ENCODE peak calls at places on chromosomes 5 and 9, in four cellular contexts. One of them, this sample, is unnamed.

GRCh38 chr9:227882-228281 is 13.2 kb downstream of the DOCK8 start:
- DNase-seq in hepatocyte: no peak
- DNase-seq in heart left ventricle: no peak
- DNase-seq in RWPE1: no peak
- DNase-seq in this sample: no peak

GRCh38 chr9:104091708-104092107 is 2.4 kb upstream of the SMC2 start:
- DNase-seq in heart left ventricle: peak; percentile 35
- DNase-seq in RWPE1: no peak
- DNase-seq in hepatocyte: no peak
- DNase-seq in this sample: no peak

GRCh38 chr9:71743217-71743705 is 25.1 kb downstream of the CEMIP2 start:
- DNase-seq in RWPE1: no peak
- DNase-seq in heart left ventricle: no peak
- DNase-seq in hepatocyte: no peak
- DNase-seq in this sample: peak; percentile 78

GRCh38 chr5:146778795-146779579 is 99.6 kb downstream of the PPP2R2B start:
- DNase-seq in heart left ventricle: no peak
- DNase-seq in hepatocyte: no peak
- DNase-seq in RWPE1: no peak
- DNase-seq in this sample: no peak

GRCh38 chr5:144207875-144208444 is 37.3 kb downstream of the KCTD16 start:
- DNase-seq in hepatocyte: no peak
- DNase-seq in RWPE1: no peak
- DNase-seq in heart left ventricle: no peak
- DNase-seq in this sample: no peak

GRCh38 chr9:100072805-100073204 is 26.0 kb downstream of the ERP44 start:
- DNase-seq in hepatocyte: no peak
- DNase-seq in RWPE1: no peak
- DNase-seq in heart left ventricle: no peak
- DNase-seq in this sample: no peak

GRCh38 chr5:81995407-81995806 is 23.6 kb downstream of the ATG10 start:
- DNase-seq in heart left ventricle: no peak
- DNase-seq in hepatocyte: no peak
- DNase-seq in RWPE1: no peak
- DNase-seq in this sample: no peak

GRCh38 chr5:107514305-107514704 is 156.4 kb downstream of the EFNA5 start:
- DNase-seq in heart left ventricle: no peak
- DNase-seq in RWPE1: peak; percentile 26
- DNase-seq in hepatocyte: no peak
- DNase-seq in this sample: peak; percentile 54

GRCh38 chr9:103942652-103943051 is 151.5 kb upstream of the SMC2 start:
- DNase-seq in RWPE1: no peak
- DNase-seq in heart left ventricle: no peak
- DNase-seq in hepatocyte: no peak
- DNase-seq in this sample: no peak

GRCh38 chr5:71865202-71865601 is 146.1 kb downstream of the CARTPT start:
- DNase-seq in RWPE1: peak; percentile 82
- DNase-seq in heart left ventricle: no peak
- DNase-seq in hepatocyte: peak; percentile 49
- DNase-seq in this sample: peak; percentile 91

GRCh38 chr5:107272954-107273353 is 397.8 kb downstream of the EFNA5 start:
- DNase-seq in heart left ventricle: no peak
- DNase-seq in RWPE1: no peak
- DNase-seq in hepatocyte: no peak
- DNase-seq in this sample: no peak

GRCh38 chr5:42487077-42487476 is 63.8 kb downstream of the GHR start:
- DNase-seq in RWPE1: no peak
- DNase-seq in hepatocyte: no peak
- DNase-seq in heart left ventricle: no peak
- DNase-seq in this sample: no peak

GRCh38 chr5:153460421-153460820 is 30.0 kb upstream of the GRIA1 start:
- DNase-seq in RWPE1: no peak
- DNase-seq in hepatocyte: no peak
- DNase-seq in heart left ventricle: no peak
- DNase-seq in this sample: no peak

GRCh38 chr5:139461698-139462097 is 845 bp downstream of the ECSCR start:
- DNase-seq in heart left ventricle: no peak
- DNase-seq in hepatocyte: no peak
- DNase-seq in RWPE1: no peak
- DNase-seq in this sample: no peak

GRCh38 chr5:150350524-150351344 is 6.8 kb upstream of the TCOF1 start:
- DNase-seq in heart left ventricle: peak; percentile 77
- DNase-seq in hepatocyte: peak; percentile 86
- DNase-seq in RWPE1: peak; percentile 93
- DNase-seq in this sample: peak; percentile 91

GRCh38 chr5:75668988-75669760 is 48.1 kb downstream of the POC5 start:
- DNase-seq in heart left ventricle: peak; percentile 41
- DNase-seq in RWPE1: peak; percentile 30
- DNase-seq in hepatocyte: peak; percentile 52
- DNase-seq in this sample: peak; percentile 51

GRCh38 chr9:123336959-123337358 is 19.0 kb upstream of the CRB2 start:
- DNase-seq in heart left ventricle: no peak
- DNase-seq in RWPE1: no peak
- DNase-seq in hepatocyte: no peak
- DNase-seq in this sample: no peak

GRCh38 chr5:95759005-95759404 is 27.9 kb downstream of the RHOBTB3 start:
- DNase-seq in hepatocyte: peak; percentile 24
- DNase-seq in RWPE1: no peak
- DNase-seq in heart left ventricle: no peak
- DNase-seq in this sample: no peak

GRCh38 chr9:131394464-131395026 is 659 bp downstream of the PRRC2B start:
- DNase-seq in hepatocyte: peak; percentile 77
- DNase-seq in heart left ventricle: peak; percentile 60
- DNase-seq in RWPE1: peak; percentile 63
- DNase-seq in this sample: no peak

GRCh38 chr9:70537084-70537483 is 122.6 kb upstream of the KLF9 start:
- DNase-seq in hepatocyte: no peak
- DNase-seq in RWPE1: no peak
- DNase-seq in heart left ventricle: no peak
- DNase-seq in this sample: no peak

GRCh38 chr5:170434953-170435605 is 45.9 kb upstream of the KCNMB1 start:
- DNase-seq in RWPE1: peak; percentile 78
- DNase-seq in hepatocyte: peak; percentile 80
- DNase-seq in heart left ventricle: peak; percentile 48
- DNase-seq in this sample: peak; percentile 74

GRCh38 chr9:114263853-114264510 is 58.9 kb upstream of the ORM1 start:
- DNase-seq in hepatocyte: no peak
- DNase-seq in RWPE1: no peak
- DNase-seq in heart left ventricle: no peak
- DNase-seq in this sample: no peak
- TF ChIP-seq CTCF in hepatocyte: peak; percentile 31
- TF ChIP-seq CTCF in RWPE1: no peak
- TF ChIP-seq CTCF in heart left ventricle: peak; percentile 40
- TF ChIP-seq CTCF in this sample: no peak

GRCh38 chr5:176461349-176461748 is 13.2 kb downstream of the FAF2 start:
- DNase-seq in heart left ventricle: no peak
- DNase-seq in RWPE1: no peak
- DNase-seq in hepatocyte: no peak
- DNase-seq in this sample: no peak
- TF ChIP-seq CTCF in heart left ventricle: no peak
- TF ChIP-seq CTCF in RWPE1: no peak
- TF ChIP-seq CTCF in hepatocyte: no peak
- TF ChIP-seq CTCF in this sample: no peak

GRCh38 chr9:86275962-86276361 is 6.4 kb downstream of the ISCA1 start:
- DNase-seq in heart left ventricle: no peak
- DNase-seq in hepatocyte: no peak
- DNase-seq in RWPE1: no peak
- DNase-seq in this sample: peak; percentile 7
- TF ChIP-seq CTCF in heart left ventricle: no peak
- TF ChIP-seq CTCF in hepatocyte: peak; percentile 25
- TF ChIP-seq CTCF in RWPE1: no peak
- TF ChIP-seq CTCF in this sample: peak; percentile 6

GRCh38 chr5:80114856-80115255 is 79.7 kb downstream of the THBS4 start:
- DNase-seq in heart left ventricle: no peak
- DNase-seq in hepatocyte: no peak
- DNase-seq in RWPE1: no peak
- DNase-seq in this sample: peak; percentile 16
- TF ChIP-seq CTCF in heart left ventricle: no peak
- TF ChIP-seq CTCF in hepatocyte: no peak
- TF ChIP-seq CTCF in RWPE1: no peak
- TF ChIP-seq CTCF in this sample: no peak

GRCh38 chr9:19967567-19968459 is 179.0 kb upstream of the SLC24A2 start:
- DNase-seq in hepatocyte: no peak
- DNase-seq in heart left ventricle: no peak
- DNase-seq in RWPE1: no peak
- DNase-seq in this sample: no peak
- TF ChIP-seq CTCF in hepatocyte: no peak
- TF ChIP-seq CTCF in heart left ventricle: no peak
- TF ChIP-seq CTCF in RWPE1: no peak
- TF ChIP-seq CTCF in this sample: no peak

DNA sequence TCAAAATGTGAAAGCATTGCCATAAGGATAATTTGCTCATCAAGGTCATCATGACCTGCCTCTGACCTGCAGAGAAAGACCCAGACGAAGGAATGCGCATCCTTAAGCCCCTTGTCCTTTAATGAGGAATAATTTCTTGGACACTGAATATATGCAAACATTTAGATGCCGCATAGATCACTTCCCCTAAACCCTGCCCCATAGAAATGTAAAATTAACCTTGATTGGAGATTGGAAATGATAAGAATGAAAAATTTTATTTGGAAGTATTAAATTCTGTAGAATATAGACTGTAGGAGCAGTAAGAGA is 233.1 kb downstream of the ARHGAP26 start:
- DNase-seq in heart left ventricle: no peak
- DNase-seq in hepatocyte: no peak
- DNase-seq in RWPE1: no peak
- DNase-seq in this sample: no peak
- TF ChIP-seq CTCF in heart left ventricle: no peak
- TF ChIP-seq CTCF in hepatocyte: no peak
- TF ChIP-seq CTCF in RWPE1: peak; percentile 18
- TF ChIP-seq CTCF in this sample: no peak

DNA sequence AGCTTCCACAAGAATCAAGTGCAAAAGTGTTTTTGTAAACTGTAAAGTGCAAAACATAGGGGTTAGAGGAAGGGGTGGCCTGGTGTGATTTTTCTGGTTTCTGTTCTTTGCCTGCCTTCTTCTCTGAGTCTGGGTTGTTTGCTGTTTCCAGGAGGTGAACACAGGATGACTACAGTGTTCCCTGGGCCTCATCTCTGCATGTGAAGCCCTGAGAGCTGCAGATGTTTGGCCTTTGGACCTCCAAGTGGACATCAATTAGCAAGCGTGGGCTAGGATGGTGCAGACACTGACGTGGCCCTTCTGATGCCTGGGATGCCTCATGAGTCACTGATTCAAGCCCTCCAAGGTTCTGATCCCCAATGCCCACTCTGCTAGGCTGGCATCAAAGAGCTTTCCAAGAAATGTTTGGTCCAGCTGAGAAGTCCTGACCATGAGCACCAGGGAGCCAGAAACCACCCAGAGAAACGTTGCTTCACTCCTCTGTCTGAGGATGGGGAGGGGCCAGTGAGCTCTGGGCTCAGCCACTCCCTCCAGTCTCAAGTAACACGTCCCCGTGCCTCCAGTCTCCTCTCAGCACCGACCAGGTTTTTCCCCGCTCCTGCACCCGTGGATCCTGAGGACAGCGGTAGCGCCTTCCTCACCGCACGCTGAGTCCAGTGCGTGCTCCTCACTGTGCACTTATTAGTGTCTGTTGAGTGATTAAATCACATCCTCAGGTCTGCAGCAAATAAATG is 7.6 kb downstream of the IL9 start:
- DNase-seq in RWPE1: no peak
- DNase-seq in heart left ventricle: no peak
- DNase-seq in hepatocyte: peak; percentile 71
- DNase-seq in this sample: peak; percentile 75
- TF ChIP-seq CTCF in RWPE1: no peak
- TF ChIP-seq CTCF in heart left ventricle: no peak
- TF ChIP-seq CTCF in hepatocyte: no peak
- TF ChIP-seq CTCF in this sample: no peak

GRCh38 chr5:40735609-40736008 is 20.2 kb downstream of the TTC33 start:
- DNase-seq in heart left ventricle: no peak
- DNase-seq in hepatocyte: no peak
- DNase-seq in RWPE1: no peak
- DNase-seq in this sample: no peak

GRCh38 chr5:40733842-40734563 is 21.8 kb downstream of the TTC33 start:
- DNase-seq in heart left ventricle: no peak
- DNase-seq in hepatocyte: peak; percentile 42
- DNase-seq in RWPE1: no peak
- DNase-seq in this sample: no peak

GRCh38 chr5:40738502-40738901 is 17.3 kb downstream of the TTC33 start:
- DNase-seq in hepatocyte: no peak
- DNase-seq in heart left ventricle: no peak
- DNase-seq in RWPE1: no peak
- DNase-seq in this sample: no peak

GRCh38 chr5:40734986-40735385 is 20.8 kb downstream of the TTC33 start:
- DNase-seq in RWPE1: no peak
- DNase-seq in heart left ventricle: no peak
- DNase-seq in hepatocyte: no peak
- DNase-seq in this sample: no peak

DNA sequence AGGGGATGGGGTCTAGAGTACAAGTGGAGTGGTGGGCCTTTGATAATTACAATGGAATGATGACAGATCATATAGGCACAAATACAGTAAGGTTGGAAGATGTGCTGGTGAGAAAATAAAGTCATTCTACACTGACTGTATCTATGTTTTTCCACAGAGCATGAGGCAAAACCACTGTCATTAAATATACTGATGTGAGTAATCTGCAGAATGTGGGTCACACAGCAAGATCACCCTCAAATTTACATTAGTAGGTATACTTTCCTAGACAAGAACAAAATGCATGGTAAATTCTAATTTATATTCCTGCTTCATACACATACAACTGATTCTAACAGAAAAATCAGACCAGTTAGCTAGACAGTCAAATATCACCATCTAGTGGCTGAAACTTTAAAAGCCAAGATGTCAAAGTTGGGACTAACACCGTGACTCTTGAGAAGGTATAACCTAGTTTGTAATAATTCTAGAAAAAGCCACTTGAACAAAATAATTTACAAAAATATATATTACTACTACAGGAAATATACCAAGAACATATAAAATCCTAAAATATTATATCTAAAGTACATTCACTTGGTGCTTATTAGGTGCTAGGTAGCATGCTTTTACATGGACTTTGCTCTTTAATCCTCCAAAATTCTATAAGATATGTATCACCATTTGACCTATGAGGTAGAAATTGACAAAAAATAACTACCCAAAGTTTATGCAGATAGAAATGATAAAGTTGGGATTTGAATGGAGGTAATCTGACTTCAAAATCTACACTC is 19.5 kb downstream of the TTC33 start:
- DNase-seq in hepatocyte: peak; percentile 57
- DNase-seq in RWPE1: peak; percentile 56
- DNase-seq in heart left ventricle: no peak
- DNase-seq in this sample: peak; percentile 66
- TF ChIP-seq CTCF in hepatocyte: peak; percentile 77
- TF ChIP-seq CTCF in RWPE1: peak; percentile 87
- TF ChIP-seq CTCF in heart left ventricle: peak; percentile 68
- TF ChIP-seq CTCF in this sample: peak; percentile 71

GRCh38 chr5:97549496-97549895 is 366.4 kb upstream of the RIOK2 start:
- DNase-seq in RWPE1: peak; percentile 36
- DNase-seq in hepatocyte: no peak
- DNase-seq in heart left ventricle: no peak
- DNase-seq in this sample: peak; percentile 28
- TF ChIP-seq CTCF in RWPE1: no peak
- TF ChIP-seq CTCF in hepatocyte: no peak
- TF ChIP-seq CTCF in heart left ventricle: no peak
- TF ChIP-seq CTCF in this sample: no peak

This sample was measured in MCF 10A.